ENCODE peak calls at places on chromosome 21, in nine cellular contexts. C is GM12865, F is lung, Y is tibial nerve, J is glutamatergic neuron, S is osteoblast, P is fibroblast of lung, X is PC-3, I is prostate gland. T is an unnamed sample.

GRCh38 chr21:28633803-28634572 is 358.7 kb downstream of the LTN1 start:
- DNase-seq in X (peak; percentile 91), S (peak; percentile 62), P (peak; percentile 75), F (no peak), I (no peak), C (no peak), J (no peak), Y (no peak), T (no peak)

GRCh38 chr21:45634511-45635183 is 8.9 kb upstream of the PCBP3 start:
- DNase-seq in C (no peak), J (no peak), Y (no peak), S (peak; percentile 89), X (no peak), P (no peak), I (no peak), F (no peak), T (no peak)

GRCh38 chr21:45278156-45278911 is 9.4 kb downstream of the POFUT2 start:
- DNase-seq in X (no peak), I (no peak), J (no peak), Y (no peak), C (no peak), P (no peak), S (peak; percentile 34), F (no peak), T (peak; percentile 5)

GRCh38 chr21:20701235-20701634 is 297.0 kb upstream of the NCAM2 start:
- DNase-seq in I (no peak), X (no peak), S (peak; percentile 1), F (no peak), J (no peak), P (no peak), Y (no peak), C (no peak), T (no peak)

GRCh38 chr21:44315691-44316208 is 15.9 kb downstream of the PFKL start:
- DNase-seq in F (no peak), C (no peak), Y (no peak), S (no peak), I (no peak), X (no peak), P (no peak), J (no peak), T (no peak)

GRCh38 chr21:45228656-45229240 is 58.9 kb downstream of the POFUT2 start:
- DNase-seq in X (no peak), J (no peak), C (no peak), P (no peak), Y (no peak), F (no peak), S (no peak), I (no peak), T (no peak)

GRCh38 chr21:15004721-15005370 is 60.0 kb downstream of the NRIP1 start:
- DNase-seq in J (no peak), S (no peak), X (no peak), P (no peak), F (no peak), I (no peak), C (no peak), Y (no peak), T (no peak)

GRCh38 chr21:43198376-43198775 is 29.6 kb downstream of the CRYAA start:
- DNase-seq in F (no peak), P (no peak), C (no peak), S (peak; percentile 26), Y (no peak), I (no peak), J (no peak), X (no peak), T (no peak)

GRCh38 chr21:18937337-18937736 is 533.8 kb upstream of the TMPRSS15 start:
- DNase-seq in F (no peak), P (no peak), C (no peak), J (no peak), Y (no peak), S (no peak), X (peak; percentile 52), I (no peak), T (no peak)

GRCh38 chr21:16002872-16003466 is 273.2 kb downstream of the USP25 start:
- DNase-seq in X (peak; percentile 58), Y (no peak), J (no peak), F (no peak), C (no peak), I (no peak), S (no peak), P (peak; percentile 66), T (no peak)

DNA sequence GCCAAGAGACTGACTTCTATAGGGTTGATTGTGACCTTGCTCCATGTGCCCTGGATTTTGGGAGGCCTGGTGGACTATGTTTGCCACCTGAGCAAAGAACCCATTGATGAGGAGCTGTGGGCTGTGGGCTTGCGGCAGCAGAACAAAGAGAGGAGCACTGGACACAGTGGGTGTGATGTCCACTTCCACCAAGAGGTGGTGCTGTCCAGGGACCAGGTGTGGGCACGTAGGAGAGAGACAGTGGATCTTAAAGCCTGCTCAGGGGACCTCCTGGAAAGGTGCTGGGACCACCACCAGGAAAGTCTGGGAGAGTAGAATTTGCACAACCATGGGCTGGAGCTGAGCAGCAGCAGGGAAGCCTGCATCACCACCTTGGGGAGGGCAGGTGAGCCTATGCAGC is 106.7 kb upstream of the ETS2 start:
- DNase-seq in J (peak; percentile 22), Y (no peak), S (no peak), X (no peak), C (no peak), P (no peak), F (no peak), I (no peak), T (no peak)
- TF ChIP-seq CTCF in J (peak; percentile 27), Y (no peak), S (peak; percentile 35), X (peak; percentile 36), C (no peak), P (no peak), F (no peak), I (no peak), T (no peak)

DNA sequence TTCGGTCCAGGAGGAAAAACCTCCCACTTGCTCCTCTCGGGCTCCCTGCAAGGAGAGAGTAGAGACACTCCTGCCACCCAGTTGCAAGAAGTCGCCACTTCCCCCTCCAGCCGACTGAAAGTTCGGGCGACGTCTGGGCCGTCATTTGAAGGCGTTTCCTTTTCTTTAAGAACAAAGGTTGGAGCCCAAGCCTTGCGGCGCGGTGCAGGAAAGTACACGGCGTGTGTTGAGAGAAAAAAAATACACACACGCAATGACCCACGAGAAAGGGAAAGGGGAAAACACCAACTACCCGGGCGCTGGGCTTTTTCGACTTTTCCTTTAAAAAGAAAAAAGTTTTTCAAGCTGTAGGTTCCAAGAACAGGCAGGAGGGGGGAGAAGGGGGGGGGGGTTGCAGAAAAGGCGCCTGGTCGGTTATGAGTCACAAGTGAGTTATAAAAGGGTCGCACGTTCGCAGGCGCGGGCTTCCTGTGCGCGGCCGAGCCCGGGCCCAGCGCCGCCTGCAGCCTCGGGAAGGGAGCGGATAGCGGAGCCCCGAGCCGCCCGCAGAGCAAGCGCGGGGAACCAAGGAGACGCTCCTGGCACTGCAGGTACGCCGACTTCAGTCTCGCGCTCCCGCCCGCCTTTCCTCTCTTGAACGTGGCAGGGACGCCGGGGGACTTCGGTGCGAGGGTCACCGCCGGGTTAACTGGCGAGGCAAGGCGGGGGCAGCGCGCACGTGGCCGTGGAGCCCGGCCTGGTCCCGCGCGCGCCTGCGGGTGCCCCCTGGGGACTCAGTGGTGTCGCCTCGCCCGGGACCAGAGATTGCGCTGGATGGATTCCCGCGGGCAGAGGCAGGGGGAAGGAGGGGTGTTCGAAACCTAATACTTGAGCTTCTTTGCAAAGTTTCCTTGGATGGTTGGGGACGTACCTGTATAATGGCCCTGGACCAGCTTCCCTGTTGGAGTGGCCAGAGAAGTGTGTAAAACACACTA is 45.3 kb downstream of the MRPL39 start:
- DNase-seq in I (no peak), C (peak; percentile 94), P (peak; percentile 80), F (peak; percentile 51), Y (peak; percentile 20), X (no peak), S (peak; percentile 90), J (peak; percentile 62), T (peak; percentile 67)
- TF ChIP-seq CTCF in I (no peak), C (peak; percentile 26), P (peak; percentile 39), F (no peak), Y (peak; percentile 6), X (no peak), S (no peak), J (no peak), T (no peak)

DNA sequence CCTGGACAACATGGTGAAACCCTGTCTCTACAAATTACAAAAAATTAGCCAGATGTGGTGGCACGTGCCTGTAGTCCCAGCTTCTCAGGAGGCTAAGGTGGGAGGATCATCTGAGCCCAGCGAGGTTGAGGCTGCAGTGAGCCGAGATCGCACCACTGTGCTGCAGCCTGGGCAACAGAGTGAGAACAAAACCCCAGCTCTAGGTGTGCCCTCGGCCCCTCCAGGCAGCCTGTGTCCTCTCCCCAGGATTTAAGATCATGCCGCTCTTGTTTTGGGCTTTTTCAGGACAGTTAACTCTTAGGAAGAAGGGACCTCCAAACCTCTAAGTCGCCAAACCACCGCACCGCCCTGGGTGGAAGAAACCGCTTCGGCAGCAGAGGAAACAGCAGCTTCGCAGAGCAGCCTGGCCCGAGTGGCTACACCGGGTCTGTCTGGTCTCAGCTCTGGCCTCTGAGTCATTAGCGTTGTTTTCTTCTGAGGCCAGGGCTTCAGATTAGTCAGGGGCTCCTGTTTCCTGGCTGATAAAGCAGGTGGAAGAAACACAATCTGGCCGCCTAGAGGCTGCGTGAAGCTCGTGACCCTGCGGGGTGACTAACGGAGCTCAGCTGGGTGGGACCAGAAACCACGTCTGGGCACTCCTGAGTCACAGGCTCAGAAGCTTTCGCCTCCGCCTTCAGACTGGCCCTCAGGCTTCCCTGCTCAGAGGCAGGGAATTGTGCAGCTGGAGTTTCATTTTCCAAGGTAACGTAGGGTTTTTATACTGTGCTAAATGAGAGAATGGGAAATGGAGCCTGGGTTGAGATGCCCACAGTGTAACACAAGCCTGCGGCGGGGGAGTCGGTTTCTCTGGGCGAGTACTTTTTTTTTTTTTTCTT is 44.7 kb downstream of the CHAF1B start:
- DNase-seq in X (peak; percentile 99), F (peak; percentile 69), C (peak; percentile 88), Y (peak; percentile 71), I (peak; percentile 15), P (peak; percentile 97), J (peak; percentile 29), S (peak; percentile 97), T (peak; percentile 79)
- TF ChIP-seq CTCF in X (peak; percentile 24), F (no peak), C (peak; percentile 21), Y (no peak), I (no peak), P (no peak), J (no peak), S (no peak), T (peak; percentile 17)

GRCh38 chr21:33976082-33976979 is 60.7 kb upstream of the ATP5PO start:
- DNase-seq in Y (no peak), S (peak; percentile 94), I (no peak), P (peak; percentile 90), F (no peak), X (peak; percentile 98), J (no peak), C (peak; percentile 91), T (peak; percentile 26)

GRCh38 chr21:33974513-33975468 is 59.2 kb upstream of the ATP5PO start:
- DNase-seq in P (no peak), X (peak; percentile 57), J (no peak), F (no peak), I (no peak), C (no peak), Y (no peak), S (no peak), T (no peak)

GRCh38 chr21:33976980-33977720 is 61.5 kb upstream of the ATP5PO start:
- DNase-seq in F (no peak), J (no peak), P (peak; percentile 33), X (no peak), Y (no peak), S (no peak), C (peak; percentile 38), I (no peak), T (no peak)

GRCh38 chr21:33977721-33978369 is 62.2 kb upstream of the ATP5PO start:
- DNase-seq in X (no peak), I (no peak), P (no peak), C (no peak), Y (no peak), J (no peak), S (no peak), F (no peak), T (no peak)

GRCh38 chr21:33975548-33976081 is 60.0 kb upstream of the ATP5PO start:
- DNase-seq in S (peak; percentile 80), J (no peak), X (peak; percentile 79), C (peak; percentile 96), P (no peak), Y (no peak), I (no peak), F (no peak), T (peak; percentile 71)
- TF ChIP-seq CTCF in S (no peak), J (no peak), X (no peak), C (no peak), P (no peak), Y (no peak), I (no peak), F (no peak), T (no peak)